ENCODE peak calls at places on chromosomes 12 and 14, in five cellular contexts. O is neuronal stem cell, Y is mesendoderm, H is mesenchymal stem cell, N is IMR-90. P is an unnamed sample.

GRCh38 chr14:37848985-37849605 is 253.7 kb downstream of the TTC6 start:
- DNase-seq in O (no peak), Y (no peak), N (no peak), H (peak), P (no peak)

GRCh38 chr12:127046467-127046866 is 1220.5 kb upstream of the TMEM132C start:
- DNase-seq in N (no peak), Y (no peak), O (no peak), H (no peak), P (no peak)

GRCh38 chr12:67069451-67070306 is 199.5 kb upstream of the CAND1 start:
- DNase-seq in H (peak), O (peak), N (no peak), Y (peak), P (peak)

GRCh38 chr12:4873947-4874346 is 35.8 kb upstream of the KCNA1 start:
- DNase-seq in N (no peak), Y (no peak), O (no peak), H (no peak), P (no peak)

GRCh38 chr14:77000340-77001235 is 27.9 kb downstream of the IRF2BPL start:
- DNase-seq in Y (no peak), N (peak), H (peak), O (no peak), P (no peak)

GRCh38 chr14:99427632-99428315 is 52.9 kb downstream of the SETD3 start:
- DNase-seq in H (peak), N (peak), O (no peak), Y (peak), P (peak)

GRCh38 chr12:66662179-66662578 is 16.7 kb downstream of the GRIP1 start:
- DNase-seq in H (no peak), N (no peak), O (no peak), Y (no peak), P (no peak)

GRCh38 chr12:107684990-107685359 is 624 bp upstream of the PWP1 start:
- DNase-seq in N (peak), O (no peak), Y (peak), H (peak), P (peak)

GRCh38 chr12:39431002-39431796 is 11.7 kb downstream of the KIF21A start:
- DNase-seq in O (no peak), H (no peak), Y (no peak), N (no peak), P (no peak)

GRCh38 chr12:116892318-116892717 is 11.1 kb upstream of the HRK start:
- DNase-seq in Y (peak), N (no peak), O (no peak), H (no peak), P (no peak)

GRCh38 chr12:89880695-89881350 is 172.2 kb upstream of the ATP2B1 start:
- DNase-seq in H (no peak), N (no peak), Y (no peak), O (no peak), P (no peak)
- H3K4me3 ChIP-seq in H (no peak), N (no peak), Y (no peak), O (no peak), P (no peak)

DNA sequence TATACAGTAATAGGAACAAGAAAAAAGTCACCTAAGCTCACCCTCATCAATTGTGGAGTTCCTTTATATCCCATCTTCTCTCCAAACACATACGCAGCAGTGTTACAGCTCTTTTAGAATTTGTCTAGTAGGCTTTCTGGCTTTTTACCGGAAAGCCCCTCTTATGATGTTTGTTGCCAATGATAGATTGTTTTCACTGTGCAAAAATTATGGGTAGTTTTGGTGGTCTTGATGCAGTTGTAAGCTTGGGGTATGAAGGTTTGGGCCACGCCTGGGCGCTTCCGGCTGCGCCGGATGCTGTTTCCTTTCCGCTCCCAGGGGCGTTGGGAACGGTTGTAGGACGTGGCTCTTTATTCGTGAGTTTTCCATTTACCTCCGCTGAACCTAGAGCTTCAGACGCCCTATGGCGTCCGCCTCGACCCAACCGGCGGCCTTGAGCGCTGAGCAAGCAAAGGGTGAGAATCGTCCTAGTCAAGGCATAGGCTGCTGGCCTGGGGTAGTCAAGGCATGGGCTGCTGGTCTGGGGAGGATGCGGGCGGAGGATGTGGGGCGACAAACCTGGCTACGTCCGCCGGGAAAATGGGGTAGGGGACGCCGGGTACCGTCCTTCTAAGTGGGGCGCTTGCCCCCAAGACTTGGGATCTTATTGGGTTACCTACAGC is at the start of the genes C12orf57 and RNU7-1:
- DNase-seq in N (peak), Y (peak), O (peak), H (peak), P (peak)
- H2BK120ac ChIP-seq in N (peak), Y (no peak), O (peak), H (no peak), P (peak)

GRCh38 chr14:41229824-41230223 is 376.9 kb upstream of the LRFN5 start:
- DNase-seq in O (no peak), Y (no peak), N (no peak), H (no peak), P (no peak)
- H3K4me3 ChIP-seq in O (no peak), Y (no peak), N (no peak), H (no peak), P (no peak)

GRCh38 chr14:34937442-34937841 is 45.4 kb upstream of the SRP54 start:
- DNase-seq in N (no peak), H (no peak), Y (no peak), O (no peak), P (no peak)
- H2BK120ac ChIP-seq in N (no peak), H (no peak), Y (no peak), O (no peak), P (no peak)

DNA sequence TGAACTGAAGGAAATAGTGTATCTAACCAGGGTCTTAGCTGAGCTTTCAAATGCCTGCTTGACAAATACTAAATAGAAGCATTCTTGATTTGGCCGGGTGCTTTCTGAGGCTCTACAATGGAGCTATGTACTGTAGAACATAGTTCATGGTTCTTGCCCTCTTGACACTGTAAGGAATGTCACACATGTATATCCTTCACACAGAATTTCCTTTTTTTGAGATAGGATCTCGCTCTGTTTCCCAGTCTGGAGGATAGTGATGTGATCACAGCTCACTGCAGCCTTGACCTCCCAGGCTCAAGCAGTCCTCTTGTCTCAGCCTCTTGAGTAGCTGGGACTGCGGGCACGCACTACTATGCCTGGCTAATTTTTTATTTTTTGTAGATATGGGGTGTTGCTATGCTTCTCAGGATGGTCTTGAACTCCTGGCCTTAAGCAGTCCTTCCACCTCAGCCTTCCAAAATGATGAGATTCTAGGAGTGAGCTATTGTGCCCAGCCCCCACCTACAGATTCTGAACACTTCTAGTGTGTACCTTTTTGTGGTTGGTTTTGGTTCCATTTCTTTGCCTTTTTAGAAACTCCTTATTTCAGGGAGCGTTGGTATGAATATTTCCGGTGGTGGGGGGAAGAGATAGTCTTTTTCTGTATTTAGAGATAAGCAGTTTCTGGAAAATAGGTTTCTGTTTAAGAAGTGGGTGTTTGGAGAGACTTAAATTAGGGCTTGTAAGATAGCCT is 4.2 kb downstream of the MLXIP start:
- DNase-seq in O (no peak), N (no peak), H (no peak), Y (peak), P (peak)
- H3K4me3 ChIP-seq in O (no peak), N (no peak), H (no peak), Y (no peak), P (no peak)

GRCh38 chr12:56078931-56079728 is 835 bp upstream of the ERBB3 start:
- DNase-seq in H (peak), N (peak), Y (peak), O (peak), P (peak)
- H2BK120ac ChIP-seq in H (no peak), N (no peak), Y (no peak), O (peak), P (peak)

DNA sequence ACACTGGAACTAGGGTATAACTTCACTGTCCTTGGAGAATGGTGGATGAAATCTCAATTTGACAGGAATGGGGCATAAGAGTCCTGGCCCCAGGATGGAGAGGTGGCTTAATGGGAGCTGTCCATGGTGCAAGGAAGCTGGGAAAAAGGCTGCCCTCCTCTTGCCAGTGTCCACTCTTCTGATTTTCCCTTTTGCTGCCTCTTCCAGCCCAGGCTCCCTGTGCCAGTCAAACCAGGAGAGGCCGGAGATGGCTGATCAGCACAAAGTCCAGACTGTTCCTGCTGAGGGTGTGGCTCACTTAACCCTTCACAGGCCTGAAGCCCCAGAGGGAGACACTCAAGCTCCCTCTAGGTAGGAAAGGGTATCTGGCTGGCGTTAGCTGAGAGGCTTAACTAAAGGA is at the start of gene MYO1A:
- DNase-seq in H (peak), N (peak), Y (peak), O (peak), P (no peak)
- H3K4me3 ChIP-seq in H (no peak), N (no peak), Y (no peak), O (no peak), P (no peak)

GRCh38 chr12:31361730-31362114 is 35.8 kb upstream of the SINHCAF start:
- DNase-seq in O (no peak), N (no peak), Y (no peak), H (no peak), P (no peak)
- H2BK120ac ChIP-seq in O (no peak), N (no peak), Y (no peak), H (no peak), P (no peak)

DNA sequence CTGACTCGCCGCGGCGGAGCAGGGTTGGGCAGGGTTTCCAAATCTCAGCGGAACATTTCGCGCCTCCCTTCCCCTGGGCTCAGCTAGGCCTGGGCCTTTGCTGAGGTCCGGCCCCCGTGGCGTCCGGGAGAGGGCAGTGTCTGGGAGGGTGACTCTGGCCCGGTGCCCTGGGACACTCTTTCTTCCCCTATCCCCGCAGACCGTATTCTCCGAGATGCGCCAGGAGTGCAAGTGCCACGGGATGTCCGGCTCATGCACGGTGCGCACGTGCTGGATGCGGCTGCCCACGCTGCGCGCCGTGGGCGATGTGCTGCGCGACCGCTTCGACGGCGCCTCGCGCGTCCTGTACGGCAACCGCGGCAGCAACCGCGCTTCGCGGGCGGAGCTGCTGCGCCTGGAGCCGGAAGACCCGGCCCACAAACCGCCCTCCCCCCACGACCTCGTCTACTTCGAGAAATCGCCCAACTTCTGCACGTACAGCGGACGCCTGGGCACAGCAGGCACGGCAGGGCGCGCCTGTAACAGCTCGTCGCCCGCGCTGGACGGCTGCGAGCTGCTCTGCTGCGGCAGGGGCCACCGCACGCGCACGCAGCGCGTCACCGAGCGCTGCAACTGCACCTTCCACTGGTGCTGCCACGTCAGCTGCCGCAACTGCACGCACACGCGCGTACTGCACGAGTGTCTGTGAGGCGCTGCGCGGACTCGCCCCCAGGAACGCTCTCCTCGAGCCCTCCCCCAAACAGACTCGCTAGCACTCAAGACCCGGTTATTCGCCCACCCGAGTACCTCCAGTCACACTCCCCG is 3.0 kb downstream of the WNT1 start:
- DNase-seq in Y (peak), H (peak), O (no peak), N (peak), P (no peak)
- H3K4me3 ChIP-seq in Y (no peak), H (peak), O (peak), N (peak), P (peak)

DNA sequence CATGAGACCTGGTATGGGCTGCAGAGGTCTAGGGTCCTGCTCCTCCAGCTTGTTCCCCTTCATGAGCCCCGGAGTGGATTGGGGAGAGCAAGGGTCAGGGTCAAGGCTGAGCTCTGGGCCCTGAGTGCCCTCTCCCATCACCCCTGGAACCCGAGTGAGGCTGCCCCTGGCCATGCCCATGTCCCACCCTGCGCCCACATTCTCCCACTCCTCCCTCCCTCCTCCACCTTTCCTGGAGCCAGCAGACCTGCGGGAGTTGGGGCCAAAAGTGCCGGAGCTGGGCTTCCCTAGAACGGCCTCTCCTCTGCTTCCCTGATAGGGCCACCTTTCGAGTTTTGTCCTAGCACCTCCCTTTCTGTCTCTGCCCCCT is 597 bp downstream of the SCNN1A start:
- DNase-seq in O (no peak), N (no peak), H (no peak), Y (no peak), P (no peak)
- H2BK120ac ChIP-seq in O (peak), N (no peak), H (peak), Y (no peak), P (no peak)